ENCODE peak calls at places on chromosomes 2 and 18, in five cellular contexts. One of them, this sample, is unnamed. For H3K4me1, the result is how much of the 10 kb centered on the place peaks cover.

GRCh38 chr2:238727585-238728321 is 120.1 kb upstream of the TWIST2 start:
- DNase-seq in cardiac muscle cell: no peak
- DNase-seq in uterus: peak
- DNase-seq in HAP-1: no peak
- DNase-seq in thyroid gland: no peak
- DNase-seq in this sample: peak

GRCh38 chr18:74116628-74117554 is 30.7 kb downstream of the FBXO15 start:
- DNase-seq in cardiac muscle cell: peak
- DNase-seq in uterus: no peak
- DNase-seq in HAP-1: peak
- DNase-seq in thyroid gland: no peak
- DNase-seq in this sample: no peak

GRCh38 chr2:219573166-219573565 is 1.1 kb downstream of the INHA start:
- DNase-seq in cardiac muscle cell: no peak
- DNase-seq in uterus: no peak
- DNase-seq in HAP-1: no peak
- DNase-seq in thyroid gland: no peak
- DNase-seq in this sample: no peak

GRCh38 chr2:181058378-181059269 is 78.2 kb downstream of the UBE2E3 start:
- DNase-seq in cardiac muscle cell: peak
- DNase-seq in uterus: no peak
- DNase-seq in HAP-1: peak
- DNase-seq in thyroid gland: no peak
- DNase-seq in this sample: no peak

GRCh38 chr2:21599417-21599816 is 475.6 kb downstream of the TDRD15 start:
- DNase-seq in cardiac muscle cell: no peak
- DNase-seq in uterus: no peak
- DNase-seq in HAP-1: no peak
- DNase-seq in thyroid gland: no peak
- DNase-seq in this sample: no peak

GRCh38 chr2:232537499-232537898 is 2.0 kb upstream of the CHRNG start:
- DNase-seq in cardiac muscle cell: no peak
- DNase-seq in uterus: no peak
- DNase-seq in HAP-1: no peak
- DNase-seq in thyroid gland: no peak
- DNase-seq in this sample: peak

GRCh38 chr2:20450201-20451108 is 3.6 kb downstream of the RHOB start:
- DNase-seq in cardiac muscle cell: peak
- DNase-seq in uterus: peak
- DNase-seq in HAP-1: no peak
- DNase-seq in thyroid gland: peak
- DNase-seq in this sample: peak

GRCh38 chr2:197306691-197307030 is 3.9 kb downstream of the ANKRD44 start:
- DNase-seq in cardiac muscle cell: no peak
- DNase-seq in uterus: no peak
- DNase-seq in HAP-1: no peak
- DNase-seq in thyroid gland: peak
- DNase-seq in this sample: peak

GRCh38 chr2:98379311-98380202 is 33.3 kb downstream of the CNGA3 start:
- DNase-seq in cardiac muscle cell: no peak
- DNase-seq in uterus: no peak
- DNase-seq in HAP-1: peak
- DNase-seq in thyroid gland: peak
- DNase-seq in this sample: no peak

GRCh38 chr2:102753563-102754159 is 8.2 kb upstream of the TMEM182 start:
- DNase-seq in cardiac muscle cell: peak
- DNase-seq in uterus: no peak
- DNase-seq in HAP-1: peak
- DNase-seq in thyroid gland: peak
- DNase-seq in this sample: no peak

GRCh38 chr2:47227532-47228166 is 72.5 kb upstream of the STPG4 start:
- DNase-seq in cardiac muscle cell: no peak
- DNase-seq in uterus: no peak
- DNase-seq in HAP-1: no peak
- DNase-seq in thyroid gland: no peak
- DNase-seq in this sample: no peak

GRCh38 chr2:175464311-175464670 is 282.8 kb upstream of the ATP5MC3 start:
- DNase-seq in cardiac muscle cell: no peak
- DNase-seq in uterus: no peak
- DNase-seq in HAP-1: no peak
- DNase-seq in thyroid gland: no peak
- DNase-seq in this sample: no peak
- H3K4me1 ChIP-seq in cardiac muscle cell: under half
- H3K4me1 ChIP-seq in uterus: under half
- H3K4me1 ChIP-seq in HAP-1: under half
- H3K4me1 ChIP-seq in thyroid gland: under half
- H3K4me1 ChIP-seq in this sample: under half

GRCh38 chr18:55105873-55106272 is 146.6 kb upstream of the CCDC68 start:
- DNase-seq in cardiac muscle cell: no peak
- DNase-seq in uterus: no peak
- DNase-seq in HAP-1: no peak
- DNase-seq in thyroid gland: no peak
- DNase-seq in this sample: no peak
- H3K4me1 ChIP-seq in cardiac muscle cell: under half
- H3K4me1 ChIP-seq in uterus: under half
- H3K4me1 ChIP-seq in HAP-1: under half
- H3K4me1 ChIP-seq in thyroid gland: under half
- H3K4me1 ChIP-seq in this sample: under half

GRCh38 chr2:111698089-111698488 is 185.9 kb downstream of the ANAPC1 start:
- DNase-seq in cardiac muscle cell: no peak
- DNase-seq in uterus: no peak
- DNase-seq in HAP-1: no peak
- DNase-seq in thyroid gland: no peak
- DNase-seq in this sample: no peak
- H3K4me1 ChIP-seq in cardiac muscle cell: under half
- H3K4me1 ChIP-seq in uterus: under half
- H3K4me1 ChIP-seq in HAP-1: under half
- H3K4me1 ChIP-seq in thyroid gland: under half
- H3K4me1 ChIP-seq in this sample: half or more

GRCh38 chr2:174338155-174338495 is 3.4 kb downstream of the SP9 start:
- DNase-seq in cardiac muscle cell: no peak
- DNase-seq in uterus: no peak
- DNase-seq in HAP-1: no peak
- DNase-seq in thyroid gland: no peak
- DNase-seq in this sample: no peak
- H3K4me1 ChIP-seq in cardiac muscle cell: under half
- H3K4me1 ChIP-seq in uterus: under half
- H3K4me1 ChIP-seq in HAP-1: under half
- H3K4me1 ChIP-seq in thyroid gland: half or more
- H3K4me1 ChIP-seq in this sample: half or more

GRCh38 chr18:13268035-13268700 is 49.6 kb downstream of the LDLRAD4 start:
- DNase-seq in cardiac muscle cell: peak
- DNase-seq in uterus: peak
- DNase-seq in HAP-1: peak
- DNase-seq in thyroid gland: peak
- DNase-seq in this sample: no peak
- H3K4me1 ChIP-seq in cardiac muscle cell: under half
- H3K4me1 ChIP-seq in uterus: under half
- H3K4me1 ChIP-seq in HAP-1: under half
- H3K4me1 ChIP-seq in thyroid gland: half or more
- H3K4me1 ChIP-seq in this sample: half or more